ENCODE peak calls at places on chromosomes 1 and 21, in seven cellular contexts. One of them, this sample, is unnamed.

GRCh38 chr1:119294199-119294598 is 74.4 kb upstream of the HAO2 start:
- DNase-seq in NCI-H748 treated with DMSO at 0.1 percent for 48 hours: no peak
- DNase-seq in endothelial cell: no peak
- DNase-seq in AG09309: no peak
- DNase-seq in NCI-H1092: no peak
- DNase-seq in effector memory CD8-positive, alpha-beta T cell: no peak
- DNase-seq in stimulated activated CD8-positive, alpha-beta memory T cell treated with anti-CD3 and anti-CD28 coated beads, Interleukin-4, amount 100 ng/mL, for 24 hours: no peak
- DNase-seq in this sample: no peak

GRCh38 chr1:230425252-230426061 is 675 bp downstream of the PGBD5 start:
- DNase-seq in NCI-H748 treated with DMSO at 0.1 percent for 48 hours: no peak
- DNase-seq in endothelial cell: peak; percentile 32
- DNase-seq in AG09309: no peak
- DNase-seq in NCI-H1092: no peak
- DNase-seq in effector memory CD8-positive, alpha-beta T cell: no peak
- DNase-seq in stimulated activated CD8-positive, alpha-beta memory T cell treated with anti-CD3 and anti-CD28 coated beads, Interleukin-4, amount 100 ng/mL, for 24 hours: no peak
- DNase-seq in this sample: no peak

GRCh38 chr1:169133801-169134558 is 27.5 kb downstream of the ATP1B1 start:
- DNase-seq in NCI-H748 treated with DMSO at 0.1 percent for 48 hours: no peak
- DNase-seq in endothelial cell: no peak
- DNase-seq in AG09309: no peak
- DNase-seq in NCI-H1092: no peak
- DNase-seq in effector memory CD8-positive, alpha-beta T cell: no peak
- DNase-seq in stimulated activated CD8-positive, alpha-beta memory T cell treated with anti-CD3 and anti-CD28 coated beads, Interleukin-4, amount 100 ng/mL, for 24 hours: no peak
- DNase-seq in this sample: no peak

GRCh38 chr1:25217598-25218232 is 14.6 kb downstream of the SYF2 start:
- DNase-seq in NCI-H748 treated with DMSO at 0.1 percent for 48 hours: no peak
- DNase-seq in endothelial cell: no peak
- DNase-seq in AG09309: no peak
- DNase-seq in NCI-H1092: no peak
- DNase-seq in effector memory CD8-positive, alpha-beta T cell: no peak
- DNase-seq in stimulated activated CD8-positive, alpha-beta memory T cell treated with anti-CD3 and anti-CD28 coated beads, Interleukin-4, amount 100 ng/mL, for 24 hours: no peak
- DNase-seq in this sample: no peak

GRCh38 chr1:228848406-228848805 is 113.1 kb downstream of the RHOU start:
- DNase-seq in NCI-H748 treated with DMSO at 0.1 percent for 48 hours: no peak
- DNase-seq in endothelial cell: no peak
- DNase-seq in AG09309: no peak
- DNase-seq in NCI-H1092: no peak
- DNase-seq in effector memory CD8-positive, alpha-beta T cell: no peak
- DNase-seq in stimulated activated CD8-positive, alpha-beta memory T cell treated with anti-CD3 and anti-CD28 coated beads, Interleukin-4, amount 100 ng/mL, for 24 hours: no peak
- DNase-seq in this sample: no peak

GRCh38 chr1:182897696-182898095 is 55.3 kb downstream of the SHCBP1L start:
- DNase-seq in NCI-H748 treated with DMSO at 0.1 percent for 48 hours: no peak
- DNase-seq in endothelial cell: no peak
- DNase-seq in AG09309: no peak
- DNase-seq in NCI-H1092: no peak
- DNase-seq in effector memory CD8-positive, alpha-beta T cell: no peak
- DNase-seq in stimulated activated CD8-positive, alpha-beta memory T cell treated with anti-CD3 and anti-CD28 coated beads, Interleukin-4, amount 100 ng/mL, for 24 hours: no peak
- DNase-seq in this sample: no peak

GRCh38 chr1:88608139-88608943 is 75.7 kb upstream of the PKN2 start:
- DNase-seq in NCI-H748 treated with DMSO at 0.1 percent for 48 hours: no peak
- DNase-seq in endothelial cell: peak; percentile 18
- DNase-seq in AG09309: no peak
- DNase-seq in NCI-H1092: no peak
- DNase-seq in effector memory CD8-positive, alpha-beta T cell: no peak
- DNase-seq in stimulated activated CD8-positive, alpha-beta memory T cell treated with anti-CD3 and anti-CD28 coated beads, Interleukin-4, amount 100 ng/mL, for 24 hours: no peak
- DNase-seq in this sample: no peak

GRCh38 chr1:199310701-199311100 is 671.9 kb downstream of the PTPRC start:
- DNase-seq in NCI-H748 treated with DMSO at 0.1 percent for 48 hours: no peak
- DNase-seq in endothelial cell: no peak
- DNase-seq in AG09309: no peak
- DNase-seq in NCI-H1092: no peak
- DNase-seq in effector memory CD8-positive, alpha-beta T cell: no peak
- DNase-seq in stimulated activated CD8-positive, alpha-beta memory T cell treated with anti-CD3 and anti-CD28 coated beads, Interleukin-4, amount 100 ng/mL, for 24 hours: no peak
- DNase-seq in this sample: no peak

GRCh38 chr1:32636793-32637561 is 13.4 kb downstream of the ZBTB8OS start:
- DNase-seq in NCI-H748 treated with DMSO at 0.1 percent for 48 hours: no peak
- DNase-seq in endothelial cell: no peak
- DNase-seq in AG09309: no peak
- DNase-seq in NCI-H1092: no peak
- DNase-seq in effector memory CD8-positive, alpha-beta T cell: no peak
- DNase-seq in stimulated activated CD8-positive, alpha-beta memory T cell treated with anti-CD3 and anti-CD28 coated beads, Interleukin-4, amount 100 ng/mL, for 24 hours: no peak
- DNase-seq in this sample: no peak

GRCh38 chr1:54312874-54313316 is 93.3 kb downstream of the SSBP3 start:
- DNase-seq in NCI-H748 treated with DMSO at 0.1 percent for 48 hours: peak; percentile 44
- DNase-seq in endothelial cell: peak; percentile 65
- DNase-seq in AG09309: no peak
- DNase-seq in NCI-H1092: no peak
- DNase-seq in effector memory CD8-positive, alpha-beta T cell: no peak
- DNase-seq in stimulated activated CD8-positive, alpha-beta memory T cell treated with anti-CD3 and anti-CD28 coated beads, Interleukin-4, amount 100 ng/mL, for 24 hours: no peak
- DNase-seq in this sample: peak; percentile 49

GRCh38 chr1:10736623-10737267 is 59.7 kb downstream of the CASZ1 start:
- DNase-seq in NCI-H748 treated with DMSO at 0.1 percent for 48 hours: no peak
- DNase-seq in endothelial cell: no peak
- DNase-seq in AG09309: no peak
- DNase-seq in NCI-H1092: peak; percentile 54
- DNase-seq in effector memory CD8-positive, alpha-beta T cell: no peak
- DNase-seq in stimulated activated CD8-positive, alpha-beta memory T cell treated with anti-CD3 and anti-CD28 coated beads, Interleukin-4, amount 100 ng/mL, for 24 hours: no peak
- DNase-seq in this sample: no peak

GRCh38 chr1:78468511-78468910 is 22.3 kb upstream of the PTGFR start:
- DNase-seq in NCI-H748 treated with DMSO at 0.1 percent for 48 hours: no peak
- DNase-seq in endothelial cell: no peak
- DNase-seq in AG09309: no peak
- DNase-seq in NCI-H1092: no peak
- DNase-seq in effector memory CD8-positive, alpha-beta T cell: no peak
- DNase-seq in stimulated activated CD8-positive, alpha-beta memory T cell treated with anti-CD3 and anti-CD28 coated beads, Interleukin-4, amount 100 ng/mL, for 24 hours: no peak
- DNase-seq in this sample: no peak

GRCh38 chr21:46254208-46254975 is 25.8 kb upstream of the LSS start:
- DNase-seq in NCI-H748 treated with DMSO at 0.1 percent for 48 hours: no peak
- DNase-seq in endothelial cell: no peak
- DNase-seq in AG09309: no peak
- DNase-seq in NCI-H1092: no peak
- DNase-seq in effector memory CD8-positive, alpha-beta T cell: no peak
- DNase-seq in stimulated activated CD8-positive, alpha-beta memory T cell treated with anti-CD3 and anti-CD28 coated beads, Interleukin-4, amount 100 ng/mL, for 24 hours: no peak
- DNase-seq in this sample: no peak

GRCh38 chr1:222161676-222162075 is 386.2 kb downstream of the HHIPL2 start:
- DNase-seq in NCI-H748 treated with DMSO at 0.1 percent for 48 hours: no peak
- DNase-seq in endothelial cell: no peak
- DNase-seq in AG09309: no peak
- DNase-seq in NCI-H1092: no peak
- DNase-seq in effector memory CD8-positive, alpha-beta T cell: no peak
- DNase-seq in stimulated activated CD8-positive, alpha-beta memory T cell treated with anti-CD3 and anti-CD28 coated beads, Interleukin-4, amount 100 ng/mL, for 24 hours: no peak
- DNase-seq in this sample: no peak

GRCh38 chr1:90414201-90414600 is 302.9 kb downstream of the BARHL2 start:
- DNase-seq in NCI-H748 treated with DMSO at 0.1 percent for 48 hours: no peak
- DNase-seq in endothelial cell: no peak
- DNase-seq in AG09309: no peak
- DNase-seq in NCI-H1092: no peak
- DNase-seq in effector memory CD8-positive, alpha-beta T cell: no peak
- DNase-seq in stimulated activated CD8-positive, alpha-beta memory T cell treated with anti-CD3 and anti-CD28 coated beads, Interleukin-4, amount 100 ng/mL, for 24 hours: no peak
- DNase-seq in this sample: no peak

GRCh38 chr1:161082996-161083742 is 6.2 kb downstream of the NECTIN4 start:
- DNase-seq in NCI-H748 treated with DMSO at 0.1 percent for 48 hours: no peak
- DNase-seq in endothelial cell: no peak
- DNase-seq in AG09309: peak; percentile 69
- DNase-seq in NCI-H1092: no peak
- DNase-seq in effector memory CD8-positive, alpha-beta T cell: no peak
- DNase-seq in stimulated activated CD8-positive, alpha-beta memory T cell treated with anti-CD3 and anti-CD28 coated beads, Interleukin-4, amount 100 ng/mL, for 24 hours: no peak
- DNase-seq in this sample: peak; percentile 80

GRCh38 chr1:183139281-183139942 is 46.7 kb upstream of the LAMC2 start:
- DNase-seq in NCI-H748 treated with DMSO at 0.1 percent for 48 hours: no peak
- DNase-seq in endothelial cell: no peak
- DNase-seq in AG09309: no peak
- DNase-seq in NCI-H1092: no peak
- DNase-seq in effector memory CD8-positive, alpha-beta T cell: no peak
- DNase-seq in stimulated activated CD8-positive, alpha-beta memory T cell treated with anti-CD3 and anti-CD28 coated beads, Interleukin-4, amount 100 ng/mL, for 24 hours: no peak
- DNase-seq in this sample: no peak

GRCh38 chr1:177309884-177310283 is 139.1 kb downstream of the BRINP2 start:
- DNase-seq in NCI-H748 treated with DMSO at 0.1 percent for 48 hours: no peak
- DNase-seq in endothelial cell: no peak
- DNase-seq in AG09309: no peak
- DNase-seq in NCI-H1092: no peak
- DNase-seq in effector memory CD8-positive, alpha-beta T cell: no peak
- DNase-seq in stimulated activated CD8-positive, alpha-beta memory T cell treated with anti-CD3 and anti-CD28 coated beads, Interleukin-4, amount 100 ng/mL, for 24 hours: no peak
- DNase-seq in this sample: no peak

GRCh38 chr1:53807916-53808315 is 30.2 kb downstream of the NDC1 start:
- DNase-seq in NCI-H748 treated with DMSO at 0.1 percent for 48 hours: no peak
- DNase-seq in endothelial cell: no peak
- DNase-seq in AG09309: peak; percentile 58
- DNase-seq in NCI-H1092: no peak
- DNase-seq in effector memory CD8-positive, alpha-beta T cell: no peak
- DNase-seq in stimulated activated CD8-positive, alpha-beta memory T cell treated with anti-CD3 and anti-CD28 coated beads, Interleukin-4, amount 100 ng/mL, for 24 hours: no peak
- DNase-seq in this sample: peak; percentile 39

GRCh38 chr1:84724128-84724860 is 34.0 kb upstream of the SSX2IP start:
- DNase-seq in NCI-H748 treated with DMSO at 0.1 percent for 48 hours: no peak
- DNase-seq in endothelial cell: peak; percentile 40
- DNase-seq in AG09309: no peak
- DNase-seq in NCI-H1092: no peak
- DNase-seq in effector memory CD8-positive, alpha-beta T cell: peak; percentile 50
- DNase-seq in stimulated activated CD8-positive, alpha-beta memory T cell treated with anti-CD3 and anti-CD28 coated beads, Interleukin-4, amount 100 ng/mL, for 24 hours: peak; percentile 27
- DNase-seq in this sample: no peak

GRCh38 chr1:32998009-32998555 is 33.5 kb upstream of the RNF19B start:
- DNase-seq in NCI-H748 treated with DMSO at 0.1 percent for 48 hours: no peak
- DNase-seq in endothelial cell: no peak
- DNase-seq in AG09309: no peak
- DNase-seq in NCI-H1092: no peak
- DNase-seq in effector memory CD8-positive, alpha-beta T cell: no peak
- DNase-seq in stimulated activated CD8-positive, alpha-beta memory T cell treated with anti-CD3 and anti-CD28 coated beads, Interleukin-4, amount 100 ng/mL, for 24 hours: no peak
- DNase-seq in this sample: no peak

GRCh38 chr1:47631596-47631995 is 193.8 kb downstream of the FOXD2 start:
- DNase-seq in NCI-H748 treated with DMSO at 0.1 percent for 48 hours: no peak
- DNase-seq in endothelial cell: no peak
- DNase-seq in AG09309: no peak
- DNase-seq in NCI-H1092: no peak
- DNase-seq in effector memory CD8-positive, alpha-beta T cell: no peak
- DNase-seq in stimulated activated CD8-positive, alpha-beta memory T cell treated with anti-CD3 and anti-CD28 coated beads, Interleukin-4, amount 100 ng/mL, for 24 hours: no peak
- DNase-seq in this sample: no peak

GRCh38 chr1:209767105-209767504 is 11.3 kb downstream of the TRAF3IP3 start:
- DNase-seq in NCI-H748 treated with DMSO at 0.1 percent for 48 hours: no peak
- DNase-seq in endothelial cell: no peak
- DNase-seq in AG09309: no peak
- DNase-seq in NCI-H1092: no peak
- DNase-seq in effector memory CD8-positive, alpha-beta T cell: no peak
- DNase-seq in stimulated activated CD8-positive, alpha-beta memory T cell treated with anti-CD3 and anti-CD28 coated beads, Interleukin-4, amount 100 ng/mL, for 24 hours: no peak
- DNase-seq in this sample: no peak

GRCh38 chr21:25501996-25502665 is 105.2 kb downstream of the MRPL39 start:
- DNase-seq in NCI-H748 treated with DMSO at 0.1 percent for 48 hours: no peak
- DNase-seq in endothelial cell: no peak
- DNase-seq in AG09309: no peak
- DNase-seq in NCI-H1092: no peak
- DNase-seq in effector memory CD8-positive, alpha-beta T cell: no peak
- DNase-seq in stimulated activated CD8-positive, alpha-beta memory T cell treated with anti-CD3 and anti-CD28 coated beads, Interleukin-4, amount 100 ng/mL, for 24 hours: peak; percentile 15
- DNase-seq in this sample: no peak

GRCh38 chr1:179055930-179056329 is 25.9 kb upstream of the TOR3A start:
- DNase-seq in NCI-H748 treated with DMSO at 0.1 percent for 48 hours: no peak
- DNase-seq in endothelial cell: no peak
- DNase-seq in AG09309: no peak
- DNase-seq in NCI-H1092: no peak
- DNase-seq in effector memory CD8-positive, alpha-beta T cell: no peak
- DNase-seq in stimulated activated CD8-positive, alpha-beta memory T cell treated with anti-CD3 and anti-CD28 coated beads, Interleukin-4, amount 100 ng/mL, for 24 hours: no peak
- DNase-seq in this sample: no peak

GRCh38 chr1:1291611-1292441 is 11.6 kb downstream of the SCNN1D start:
- DNase-seq in NCI-H748 treated with DMSO at 0.1 percent for 48 hours: peak; percentile 52
- DNase-seq in endothelial cell: peak; percentile 75
- DNase-seq in AG09309: no peak
- DNase-seq in NCI-H1092: peak; percentile 38
- DNase-seq in effector memory CD8-positive, alpha-beta T cell: peak; percentile 55
- DNase-seq in stimulated activated CD8-positive, alpha-beta memory T cell treated with anti-CD3 and anti-CD28 coated beads, Interleukin-4, amount 100 ng/mL, for 24 hours: peak; percentile 42
- DNase-seq in this sample: no peak

GRCh38 chr1:12052008-12052573 is 11.0 kb upstream of the TNFRSF8 start:
- DNase-seq in NCI-H748 treated with DMSO at 0.1 percent for 48 hours: no peak
- DNase-seq in endothelial cell: no peak
- DNase-seq in AG09309: peak; percentile 48
- DNase-seq in NCI-H1092: no peak
- DNase-seq in effector memory CD8-positive, alpha-beta T cell: no peak
- DNase-seq in stimulated activated CD8-positive, alpha-beta memory T cell treated with anti-CD3 and anti-CD28 coated beads, Interleukin-4, amount 100 ng/mL, for 24 hours: no peak
- DNase-seq in this sample: peak; percentile 51

GRCh38 chr1:206766251-206766856 is 4.2 kb upstream of the IL19 start:
- DNase-seq in NCI-H748 treated with DMSO at 0.1 percent for 48 hours: no peak
- DNase-seq in endothelial cell: no peak
- DNase-seq in AG09309: peak; percentile 54
- DNase-seq in NCI-H1092: no peak
- DNase-seq in effector memory CD8-positive, alpha-beta T cell: peak; percentile 62
- DNase-seq in stimulated activated CD8-positive, alpha-beta memory T cell treated with anti-CD3 and anti-CD28 coated beads, Interleukin-4, amount 100 ng/mL, for 24 hours: peak; percentile 48
- DNase-seq in this sample: peak; percentile 30

GRCh38 chr1:2230781-2231666 is 2.9 kb downstream of the SKI start:
- DNase-seq in NCI-H748 treated with DMSO at 0.1 percent for 48 hours: no peak
- DNase-seq in endothelial cell: no peak
- DNase-seq in AG09309: no peak
- DNase-seq in NCI-H1092: no peak
- DNase-seq in effector memory CD8-positive, alpha-beta T cell: peak; percentile 82
- DNase-seq in stimulated activated CD8-positive, alpha-beta memory T cell treated with anti-CD3 and anti-CD28 coated beads, Interleukin-4, amount 100 ng/mL, for 24 hours: no peak
- DNase-seq in this sample: no peak

GRCh38 chr1:53463961-53464899 is 5.0 kb downstream of the DMRTB1 start:
- DNase-seq in NCI-H748 treated with DMSO at 0.1 percent for 48 hours: no peak
- DNase-seq in endothelial cell: no peak
- DNase-seq in AG09309: no peak
- DNase-seq in NCI-H1092: no peak
- DNase-seq in effector memory CD8-positive, alpha-beta T cell: no peak
- DNase-seq in stimulated activated CD8-positive, alpha-beta memory T cell treated with anti-CD3 and anti-CD28 coated beads, Interleukin-4, amount 100 ng/mL, for 24 hours: no peak
- DNase-seq in this sample: no peak

GRCh38 chr1:198794498-198794897 is 155.7 kb downstream of the PTPRC start:
- DNase-seq in NCI-H748 treated with DMSO at 0.1 percent for 48 hours: no peak
- DNase-seq in endothelial cell: no peak
- DNase-seq in AG09309: no peak
- DNase-seq in NCI-H1092: no peak
- DNase-seq in effector memory CD8-positive, alpha-beta T cell: no peak
- DNase-seq in stimulated activated CD8-positive, alpha-beta memory T cell treated with anti-CD3 and anti-CD28 coated beads, Interleukin-4, amount 100 ng/mL, for 24 hours: no peak
- DNase-seq in this sample: peak; percentile 27

GRCh38 chr1:167628754-167629515 is 1.1 kb upstream of the RCSD1 start:
- DNase-seq in NCI-H748 treated with DMSO at 0.1 percent for 48 hours: no peak
- DNase-seq in endothelial cell: no peak
- DNase-seq in AG09309: no peak
- DNase-seq in NCI-H1092: no peak
- DNase-seq in effector memory CD8-positive, alpha-beta T cell: no peak
- DNase-seq in stimulated activated CD8-positive, alpha-beta memory T cell treated with anti-CD3 and anti-CD28 coated beads, Interleukin-4, amount 100 ng/mL, for 24 hours: no peak
- DNase-seq in this sample: no peak

GRCh38 chr1:43275826-43276620 is 6.2 kb downstream of the TMEM125 start:
- DNase-seq in NCI-H748 treated with DMSO at 0.1 percent for 48 hours: no peak
- DNase-seq in endothelial cell: no peak
- DNase-seq in AG09309: no peak
- DNase-seq in NCI-H1092: no peak
- DNase-seq in effector memory CD8-positive, alpha-beta T cell: no peak
- DNase-seq in stimulated activated CD8-positive, alpha-beta memory T cell treated with anti-CD3 and anti-CD28 coated beads, Interleukin-4, amount 100 ng/mL, for 24 hours: no peak
- DNase-seq in this sample: no peak

GRCh38 chr1:246613131-246613758 is 47.0 kb downstream of the CNST start:
- DNase-seq in NCI-H748 treated with DMSO at 0.1 percent for 48 hours: no peak
- DNase-seq in endothelial cell: no peak
- DNase-seq in AG09309: no peak
- DNase-seq in NCI-H1092: no peak
- DNase-seq in effector memory CD8-positive, alpha-beta T cell: no peak
- DNase-seq in stimulated activated CD8-positive, alpha-beta memory T cell treated with anti-CD3 and anti-CD28 coated beads, Interleukin-4, amount 100 ng/mL, for 24 hours: no peak
- DNase-seq in this sample: no peak